ENCODE peak calls at places on chromosomes 13 and 19, in seven cellular contexts. K is CD8-positive, alpha-beta T cell; B is fibroblast of the aortic adventitia; S is sigmoid colon; N is IMR-90; I is heart left ventricle; F is tibial nerve. W is an unnamed sample.

GRCh38 chr19:58557253-58558065 is 952 bp downstream of the UBE2M start:
- DNase-seq in S (peak; percentile 65), N (no peak), I (peak; percentile 32), F (no peak), K (no peak), B (no peak), W (no peak)

GRCh38 chr13:30021611-30022010 is 171.2 kb upstream of the UBL3 start:
- DNase-seq in F (no peak), N (peak; percentile 37), K (no peak), B (peak; percentile 12), I (no peak), S (no peak), W (no peak)

GRCh38 chr19:7263521-7263920 is 30.7 kb downstream of the INSR start:
- DNase-seq in I (no peak), F (no peak), B (no peak), S (no peak), K (no peak), N (no peak), W (no peak)

GRCh38 chr13:94431987-94432386 is 47.5 kb downstream of the DCT start:
- DNase-seq in S (no peak), K (no peak), F (no peak), B (no peak), N (no peak), I (no peak), W (no peak)

GRCh38 chr19:13118424-13119193 is 545 bp downstream of the NACC1 start:
- DNase-seq in F (no peak), K (peak; percentile 51), S (peak; percentile 76), N (peak; percentile 31), I (peak; percentile 47), B (no peak), W (peak; percentile 52)

GRCh38 chr13:26200811-26201210 is 21.3 kb downstream of the RNF6 start:
- DNase-seq in N (no peak), S (no peak), F (no peak), K (no peak), B (no peak), I (no peak), W (no peak)

GRCh38 chr13:41696163-41697003 is 239.0 kb downstream of the RGCC start:
- DNase-seq in N (peak; percentile 92), S (no peak), B (peak; percentile 97), K (no peak), I (no peak), F (no peak), W (peak; percentile 91)

GRCh38 chr19:44356383-44357111 is at the start of gene ZNF112:
- DNase-seq in B (peak; percentile 95), F (peak; percentile 54), I (peak; percentile 91), K (peak; percentile 17), S (peak; percentile 93), N (peak; percentile 91), W (peak; percentile 93)

GRCh38 chr13:73069206-73069815 is 10.5 kb downstream of the KLF5 start:
- DNase-seq in N (peak; percentile 60), K (no peak), F (no peak), S (no peak), I (no peak), B (peak; percentile 19), W (peak; percentile 49)

GRCh38 chr13:100306042-100306441 is 217.1 kb downstream of the PCCA start:
- DNase-seq in K (no peak), F (no peak), N (no peak), I (no peak), B (no peak), S (no peak), W (no peak)

GRCh38 chr13:100100115-100100879 is 11.4 kb downstream of the PCCA start:
- DNase-seq in S (no peak), I (no peak), K (no peak), F (no peak), N (peak; percentile 87), B (peak; percentile 88), W (peak; percentile 95)

GRCh38 chr13:78239681-78240080 is 321.1 kb upstream of the EDNRB start:
- DNase-seq in F (no peak), S (no peak), N (peak; percentile 1), K (no peak), I (no peak), B (no peak), W (no peak)

GRCh38 chr13:111906816-111907215 is 160.1 kb upstream of the SOX1 start:
- DNase-seq in B (no peak), S (peak; percentile 21), K (no peak), I (no peak), N (no peak), F (no peak), W (no peak)

GRCh38 chr19:33811246-33811645 is 14.6 kb downstream of the KCTD15 start:
- DNase-seq in I (no peak), B (no peak), N (no peak), K (no peak), F (no peak), S (peak; percentile 66), W (no peak)

GRCh38 chr19:28388988-28389387 is 824.0 kb downstream of the UQCRFS1 start:
- DNase-seq in S (no peak), I (no peak), N (no peak), K (no peak), F (no peak), B (no peak), W (no peak)

GRCh38 chr19:10617409-10618121 is 7.8 kb upstream of the SLC44A2 start:
- DNase-seq in K (no peak), S (no peak), F (no peak), N (peak; percentile 89), B (peak; percentile 86), I (no peak), W (peak; percentile 55)

GRCh38 chr13:70896136-70896535 is 787.9 kb upstream of the KLHL1 start:
- DNase-seq in S (no peak), K (no peak), N (no peak), B (no peak), I (no peak), F (no peak), W (no peak)

GRCh38 chr13:103351035-103351828 is 285.0 kb upstream of the SLC10A2 start:
- DNase-seq in K (no peak), N (no peak), I (peak; percentile 23), B (peak; percentile 32), F (no peak), S (no peak), W (peak; percentile 70)

GRCh38 chr19:48506138-48506733 is 5.4 kb downstream of the LMTK3 start:
- DNase-seq in N (peak; percentile 47), I (no peak), S (no peak), K (no peak), B (peak; percentile 68), F (no peak), W (peak; percentile 66)

GRCh38 chr19:15177269-15178116 is 23.3 kb downstream of the NOTCH3 start:
- DNase-seq in N (peak; percentile 64), I (peak; percentile 83), S (peak; percentile 86), B (peak; percentile 60), F (peak; percentile 64), K (peak; percentile 78), W (peak; percentile 70)

GRCh38 chr13:107942030-107942617 is 273.2 kb downstream of the LIG4 start:
- DNase-seq in B (no peak), S (no peak), I (no peak), F (no peak), K (no peak), N (no peak), W (no peak)

GRCh38 chr13:97385146-97385545 is 48.8 kb upstream of the RAP2A start:
- DNase-seq in I (no peak), F (no peak), N (peak; percentile 17), K (no peak), S (no peak), B (no peak), W (no peak)

GRCh38 chr13:48564046-48564445 is 31.2 kb upstream of the RCBTB2 start:
- DNase-seq in I (no peak), S (no peak), K (no peak), F (no peak), B (peak; percentile 11), N (peak; percentile 51), W (peak; percentile 40)

DNA sequence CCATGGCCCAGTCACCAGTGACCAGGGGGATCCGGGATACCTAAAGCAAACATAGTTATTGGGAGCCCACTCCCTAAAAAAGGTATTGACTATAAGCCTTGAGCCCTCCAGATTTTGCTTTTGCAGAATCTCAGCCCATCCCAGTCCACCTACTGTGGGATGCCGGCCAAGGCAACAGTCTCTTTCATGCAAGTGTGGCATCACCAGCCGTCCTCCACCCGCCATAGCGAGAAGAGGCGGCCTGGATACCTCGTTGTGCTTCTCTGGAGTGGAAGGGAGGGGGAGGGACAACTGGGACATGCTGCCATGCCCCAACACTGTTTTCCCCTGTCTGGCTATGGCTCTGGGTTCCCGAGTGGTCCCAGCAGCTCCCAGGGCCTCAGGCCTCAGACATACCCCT is 123.4 kb downstream of the DPF1 start:
- DNase-seq in I (no peak), K (no peak), F (no peak), S (no peak), N (no peak), B (no peak), W (no peak)
- TF ChIP-seq CTCF in I (no peak), K (no peak), F (no peak), S (no peak), N (no peak), B (no peak), W (no peak)

DNA sequence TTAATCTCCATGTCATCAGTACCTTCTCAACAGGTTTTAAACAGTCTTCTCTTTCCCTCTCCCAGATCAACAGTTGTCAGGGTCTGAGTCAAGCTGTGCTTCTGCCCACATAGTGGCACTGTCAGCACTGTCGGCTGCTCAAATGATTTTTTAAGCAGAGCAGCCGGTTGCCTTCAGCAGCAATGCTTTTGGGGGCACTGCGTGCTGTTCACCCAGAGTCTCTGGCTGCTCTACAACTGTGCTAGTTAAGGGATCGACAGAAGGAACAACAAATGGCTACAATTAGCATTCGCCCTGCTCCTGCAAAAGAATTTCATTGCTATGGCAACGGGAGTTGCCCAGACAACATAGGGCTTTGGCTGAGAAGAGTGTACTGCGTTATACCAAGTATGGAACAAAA is 412.9 kb downstream of the DIAPH3 start:
- DNase-seq in N (peak; percentile 57), F (no peak), B (peak; percentile 53), I (no peak), S (no peak), K (no peak), W (peak; percentile 83)
- H3K4me3 ChIP-seq in N (no peak overlapping the region), F (no peak overlapping the region), B (no peak overlapping the region), I (no peak overlapping the region), S (no peak overlapping the region), K (no peak overlapping the region), W (peak overlapping the region; percentile 43)

GRCh38 chr19:31002852-31003251 is 346.4 kb downstream of the TSHZ3 start:
- DNase-seq in S (no peak), I (no peak), F (no peak), B (no peak), K (no peak), N (no peak), W (no peak)
- TF ChIP-seq CTCF in S (no peak), I (no peak), F (no peak), B (no peak), K (no peak), N (peak; percentile 12), W (no peak)

DNA sequence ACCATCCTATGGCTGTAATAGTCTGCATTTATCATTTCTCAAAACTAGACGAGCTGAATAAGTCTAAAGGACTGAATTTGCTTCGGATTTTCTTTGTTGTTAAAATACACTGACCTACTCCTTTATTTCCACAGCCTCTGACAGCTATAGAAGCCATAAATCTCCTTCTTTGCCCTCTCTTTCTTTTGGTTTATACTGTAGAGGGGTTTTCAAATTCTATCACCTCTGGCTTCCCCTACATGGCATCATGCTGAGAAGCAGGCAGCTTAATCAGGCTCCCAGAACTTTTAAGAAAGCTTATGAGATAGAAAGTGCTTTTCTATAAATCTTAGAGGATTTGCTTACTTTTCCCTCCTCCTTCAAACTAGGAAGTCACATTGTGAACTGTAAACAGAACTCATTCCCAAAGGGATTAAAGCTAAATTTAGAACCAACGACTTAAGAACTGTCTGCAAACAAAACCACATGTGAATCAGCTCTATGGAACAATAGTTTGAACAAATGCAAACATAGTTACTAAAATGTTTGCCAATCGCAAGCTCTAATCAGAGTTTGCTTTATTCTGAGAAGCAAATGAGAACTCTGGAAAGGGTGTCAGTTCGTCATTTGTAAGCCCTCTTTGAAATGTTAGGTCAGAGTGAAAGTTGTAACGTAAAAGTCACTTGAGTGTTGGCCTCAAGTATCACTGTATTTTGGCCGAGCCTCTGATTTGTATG is 344.0 kb downstream of the RFC3 start:
- DNase-seq in B (peak; percentile 87), I (no peak), N (peak; percentile 80), F (no peak), K (no peak), S (no peak), W (peak; percentile 82)
- H3K4me3 ChIP-seq in B (peak overlapping the region; percentile 7), I (no peak overlapping the region), N (peak overlapping the region; percentile 31), F (no peak overlapping the region), K (no peak overlapping the region), S (no peak overlapping the region), W (no peak overlapping the region)

W was measured in choroid plexus epithelial cell.